ENCODE peak calls at places on chromosomes 11 and 22, in seven cellular contexts. C is SK-N-SH, U is BJ, E is HCT116, N is fibroblast of villous mesenchyme, Z is cardiac muscle cell, W is neural progenitor cell. I is an unnamed sample.
A peak's percentile ranks its signal among the peaks of the same experiment; 100 is the strongest.

GRCh38 chr11:107699371-107700348 is 12.2 kb downstream of the SLN start:
- DNase-seq in C (no peak), U (no peak), E (no peak), N (no peak), Z (no peak), W (no peak), I (no peak)

GRCh38 chr22:35589071-35589735 is 27.9 kb downstream of the MB start:
- DNase-seq in C (no peak), U (peak; percentile 92), E (peak; percentile 57), N (peak; percentile 98), Z (no peak), W (no peak), I (no peak)

GRCh38 chr22:42188808-42189447 is 58.3 kb upstream of the CYP2D6 start:
- DNase-seq in C (no peak), U (no peak), E (peak; percentile 46), N (no peak), Z (no peak), W (no peak), I (no peak)

GRCh38 chr11:96122601-96123044 is 198.7 kb upstream of the MTMR2 start:
- DNase-seq in C (no peak), U (no peak), E (no peak), N (peak; percentile 36), Z (no peak), W (no peak), I (no peak)

GRCh38 chr11:34775417-34775888 is 140.7 kb downstream of the APIP start:
- DNase-seq in C (no peak), U (no peak), E (no peak), N (no peak), Z (no peak), W (no peak), I (no peak)

GRCh38 chr11:15720460-15720859 is 605.7 kb downstream of the INSC start:
- DNase-seq in C (no peak), U (no peak), E (no peak), N (peak; percentile 65), Z (no peak), W (no peak), I (no peak)

GRCh38 chr11:1267441-1268100 is 41.9 kb downstream of the TOLLIP start:
- DNase-seq in C (no peak), U (no peak), E (no peak), N (no peak), Z (no peak), W (no peak), I (no peak)

GRCh38 chr11:125345706-125346561 is 150.1 kb downstream of the FEZ1 start:
- DNase-seq in C (peak; percentile 84), U (no peak), E (no peak), N (peak; percentile 73), Z (peak; percentile 77), W (peak; percentile 89), I (peak; percentile 82)

GRCh38 chr11:32437406-32438345 is 2.3 kb upstream of the WT1 start:
- DNase-seq in C (peak; percentile 16), U (no peak), E (no peak), N (no peak), Z (peak; percentile 54), W (peak; percentile 70), I (peak; percentile 54)

GRCh38 chr22:36966851-36967535 is 52.3 kb downstream of the TST start:
- DNase-seq in C (no peak), U (no peak), E (no peak), N (peak; percentile 63), Z (no peak), W (no peak), I (no peak)

GRCh38 chr22:29268511-29269229 is 602 bp downstream of the EWSR1 start:
- DNase-seq in C (peak; percentile 63), U (no peak), E (peak; percentile 1), N (peak; percentile 72), Z (peak; percentile 55), W (peak; percentile 86), I (no peak)

GRCh38 chr11:34647532-34647931 is 26.6 kb downstream of the EHF start:
- DNase-seq in C (no peak), U (no peak), E (no peak), N (no peak), Z (no peak), W (no peak), I (no peak)

GRCh38 chr11:30586251-30587144 is at the start of gene MPPED2:
- DNase-seq in C (peak; percentile 91), U (no peak), E (no peak), N (no peak), Z (peak; percentile 83), W (peak; percentile 87), I (peak; percentile 70)

GRCh38 chr11:47327025-47327424 is 25.5 kb downstream of the MYBPC3 start:
- DNase-seq in C (peak; percentile 21), U (no peak), E (no peak), N (no peak), Z (no peak), W (no peak), I (no peak)

GRCh38 chr11:75565221-75565814 is 3.3 kb downstream of the SERPINH1 start:
- DNase-seq in C (no peak), U (peak; percentile 53), E (no peak), N (peak; percentile 80), Z (no peak), W (no peak), I (no peak)

GRCh38 chr22:31248138-31248745 is 36.1 kb downstream of the LIMK2 start:
- DNase-seq in C (peak; percentile 85), U (peak; percentile 75), E (no peak), N (peak; percentile 95), Z (peak; percentile 90), W (peak; percentile 92), I (peak; percentile 76)

GRCh38 chr11:14118047-14118446 is 155.5 kb downstream of the SPON1 start:
- DNase-seq in C (no peak), U (no peak), E (no peak), N (no peak), Z (no peak), W (no peak), I (no peak)

GRCh38 chr11:92843455-92843854 is 126.0 kb upstream of the MTNR1B start:
- DNase-seq in C (no peak), U (no peak), E (no peak), N (no peak), Z (no peak), W (no peak), I (no peak)

GRCh38 chr22:50303848-50304527 is 3.5 kb downstream of the PLXNB2 start:
- DNase-seq in C (peak; percentile 63), U (no peak), E (no peak), N (no peak), Z (peak; percentile 49), W (peak; percentile 33), I (no peak)

GRCh38 chr11:93196816-93197382 is 892 bp downstream of the SLC36A4 start:
- DNase-seq in C (peak; percentile 7), U (no peak), E (peak; percentile 8), N (no peak), Z (no peak), W (no peak), I (no peak)

GRCh38 chr11:88508808-88509581 is 171.5 kb upstream of the CTSC start:
- DNase-seq in C (peak; percentile 36), U (no peak), E (no peak), N (no peak), Z (peak; percentile 55), W (peak; percentile 57), I (peak; percentile 47)

GRCh38 chr11:63589000-63589399 is 25.2 kb downstream of the PLAAT3 start:
- DNase-seq in C (no peak), U (no peak), E (no peak), N (no peak), Z (no peak), W (no peak), I (no peak)

GRCh38 chr11:66976048-66976467 is 954 bp downstream of the C11orf86 start:
- DNase-seq in C (peak; percentile 86), U (no peak), E (no peak), N (peak; percentile 42), Z (peak; percentile 57), W (peak; percentile 76), I (peak; percentile 74)
- TF ChIP-seq CTCF in C (peak; percentile 86), U (peak; percentile 77), E (peak; percentile 76), N (peak; percentile 83), Z (peak; percentile 83), W (peak; percentile 82), I (peak; percentile 72)

GRCh38 chr22:48893288-48894063 is 934.2 kb downstream of the BRD1 start:
- DNase-seq in C (no peak), U (no peak), E (no peak), N (no peak), Z (no peak), W (no peak), I (peak; percentile 29)

GRCh38 chr22:48895341-48895740 is 932.3 kb downstream of the BRD1 start:
- DNase-seq in C (no peak), U (no peak), E (no peak), N (no peak), Z (no peak), W (no peak), I (no peak)

GRCh38 chr22:48892571-48893287 is 934.9 kb downstream of the BRD1 start:
- DNase-seq in C (no peak), U (no peak), E (no peak), N (no peak), Z (no peak), W (no peak), I (peak; percentile 34)

GRCh38 chr22:48894804-48895250 is 932.8 kb downstream of the BRD1 start:
- DNase-seq in C (no peak), U (no peak), E (no peak), N (no peak), Z (no peak), W (no peak), I (peak; percentile 34)

GRCh38 chr22:48894064-48894671 is 933.5 kb downstream of the BRD1 start:
- DNase-seq in C (no peak), U (no peak), E (no peak), N (no peak), Z (no peak), W (no peak), I (no peak)
- TF ChIP-seq CTCF in C (peak; percentile 21), U (no peak), E (peak; percentile 46), N (no peak), Z (no peak), W (peak; percentile 51), I (peak; percentile 17)

GRCh38 chr11:46121724-46122477 is 647 bp upstream of the PHF21A start:
- DNase-seq in C (peak; percentile 79), U (no peak), E (peak; percentile 87), N (peak; percentile 96), Z (peak; percentile 96), W (peak; percentile 95), I (peak; percentile 58)
- TF ChIP-seq CTCF in C (no peak), U (no peak), E (no peak), N (no peak), Z (no peak), W (no peak), I (no peak)

DNA sequence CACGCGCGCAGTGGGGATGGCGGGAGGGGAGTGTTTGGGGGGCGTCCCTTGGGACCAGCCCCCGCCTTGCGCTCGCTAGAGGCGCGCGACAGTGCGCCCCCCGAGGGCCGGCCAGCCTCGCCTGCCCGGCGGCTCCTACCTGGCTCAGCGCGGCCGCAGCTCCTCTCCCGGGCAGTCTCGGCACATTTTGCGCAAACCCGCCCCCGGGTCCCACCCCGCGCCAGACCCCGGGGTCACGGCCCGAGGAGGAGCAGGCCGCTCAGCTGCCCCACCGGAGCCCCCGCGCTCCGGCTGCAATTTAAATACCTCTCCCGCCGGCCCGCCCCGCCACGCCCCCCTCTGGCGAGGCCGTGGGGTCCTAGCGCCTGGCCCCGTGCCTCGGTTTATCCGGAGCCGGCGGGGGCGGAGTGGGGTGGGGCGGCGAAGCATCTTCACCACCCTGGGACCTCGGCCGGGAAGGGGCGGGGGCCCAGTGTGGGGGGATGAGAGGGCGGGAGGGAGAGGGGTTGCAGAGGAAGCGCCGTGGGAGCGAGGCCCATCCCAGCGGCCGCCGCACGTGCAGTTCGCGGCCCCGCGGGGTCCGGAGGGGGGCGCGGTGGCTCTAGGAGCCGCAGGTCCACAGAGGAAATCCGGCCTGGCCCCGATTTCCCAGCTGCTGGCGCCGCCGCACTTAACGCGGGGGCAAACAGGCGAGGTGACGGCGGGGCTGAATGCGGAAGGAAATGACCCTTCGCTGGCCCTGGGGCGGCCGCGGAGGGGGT is at the start of gene LRRC32:
- DNase-seq in C (peak; percentile 87), U (no peak), E (no peak), N (no peak), Z (peak; percentile 54), W (peak; percentile 78), I (no peak)
- TF ChIP-seq CTCF in C (peak; percentile 2), U (peak; percentile 6), E (no peak), N (no peak), Z (no peak), W (peak; percentile 35), I (no peak)

I was measured in mesothelial cell of epicardium.